ENCODE peak calls at places on chromosome 12, in five cellular contexts. U, F, X, J and W are unnamed samples.

GRCh38 chr12:124763594-124763979 is 100.1 kb downstream of the SCARB1 start:
- DNase-seq in U (no peak), F (no peak), X (no peak), J (no peak), W (no peak)

GRCh38 chr12:131137009-131137835 is 183.5 kb downstream of the ADGRD1 start:
- DNase-seq in U (no peak), F (no peak), X (no peak), J (no peak), W (no peak)

GRCh38 chr12:30974746-30975500 is 48.4 kb downstream of the TSPAN11 start:
- DNase-seq in U (no peak), F (no peak), X (no peak), J (no peak), W (no peak)

GRCh38 chr12:71772728-71773127 is 18.1 kb downstream of the RAB21 start:
- DNase-seq in U (no peak), F (no peak), X (no peak), J (no peak), W (no peak)

GRCh38 chr12:27486986-27487385 is 37.0 kb upstream of the PPFIBP1 start:
- DNase-seq in U (no peak), F (no peak), X (no peak), J (no peak), W (no peak)

GRCh38 chr12:53696285-53696654 is 20.4 kb upstream of the ATP5MC2 start:
- DNase-seq in U (no peak), F (peak; percentile 96), X (peak; percentile 96), J (peak; percentile 64), W (peak; percentile 51)

GRCh38 chr12:121805800-121806555 is 2.2 kb downstream of the SETD1B start:
- DNase-seq in U (no peak), F (no peak), X (no peak), J (no peak), W (peak; percentile 30)

GRCh38 chr12:83198291-83198690 is 511.6 kb downstream of the TMTC2 start:
- DNase-seq in U (no peak), F (no peak), X (no peak), J (no peak), W (no peak)

GRCh38 chr12:108691995-108692808 is 39.1 kb downstream of the CORO1C start:
- DNase-seq in U (no peak), F (peak; percentile 35), X (peak; percentile 62), J (no peak), W (no peak)

GRCh38 chr12:32533971-32534590 is 134.7 kb downstream of the FGD4 start:
- DNase-seq in U (no peak), F (peak; percentile 96), X (peak; percentile 79), J (peak; percentile 69), W (peak; percentile 73)

GRCh38 chr12:54028324-54029201 is at the start of gene HOXC6:
- DNase-seq in U (no peak), F (no peak), X (no peak), J (peak; percentile 57), W (no peak)

GRCh38 chr12:6297170-6297569 is 13.3 kb upstream of the PLEKHG6 start:
- DNase-seq in U (no peak), F (no peak), X (no peak), J (no peak), W (no peak)

GRCh38 chr12:42261708-42262107 is 23.7 kb upstream of the YAF2 start:
- DNase-seq in U (no peak), F (no peak), X (no peak), J (no peak), W (no peak)

GRCh38 chr12:91973813-91974212 is 171.8 kb downstream of the BTG1 start:
- DNase-seq in U (no peak), F (no peak), X (no peak), J (no peak), W (no peak)

GRCh38 chr12:63809566-63809965 is 29.9 kb downstream of the RXYLT1 start:
- DNase-seq in U (no peak), F (peak; percentile 59), X (no peak), J (no peak), W (no peak)

GRCh38 chr12:17949558-17950141 is 140.3 kb downstream of the RERGL start:
- DNase-seq in U (no peak), F (no peak), X (no peak), J (no peak), W (no peak)

GRCh38 chr12:94205738-94206310 is 57.4 kb downstream of the PLXNC1 start:
- DNase-seq in U (no peak), F (no peak), X (no peak), J (no peak), W (no peak)